ENCODE peak calls at places on chromosomes 6 and 20, in seven cellular contexts. Y is neuronal stem cell, B is H1, C is mesenchymal stem cell, V is IMR-90, Q is mesendoderm, S is trophoblast cell. Z is an unnamed sample.

GRCh38 chr6:159068904-159069578 is 24.2 kb upstream of the TAGAP start:
- DNase-seq in Y (no peak), B (no peak), C (no peak), V (no peak), Q (peak; percentile 25), S (no peak), Z (peak; percentile 71)

GRCh38 chr20:9359561-9360308 is 154.7 kb upstream of the LAMP5 start:
- DNase-seq in Y (peak; percentile 56), B (no peak), C (peak; percentile 80), V (peak; percentile 70), Q (peak; percentile 59), S (peak; percentile 42), Z (peak; percentile 52)

GRCh38 chr6:26311012-26311384 is 54.0 kb upstream of the BTN3A2 start:
- DNase-seq in Y (no peak), B (no peak), C (peak; percentile 55), V (peak; percentile 59), Q (peak; percentile 76), S (no peak), Z (no peak)

GRCh38 chr6:36729169-36729549 is 31.5 kb downstream of the RAB44 start:
- DNase-seq in Y (no peak), B (no peak), C (no peak), V (no peak), Q (no peak), S (no peak), Z (no peak)

GRCh38 chr20:2289475-2289874 is 6.3 kb upstream of the TGM3 start:
- DNase-seq in Y (no peak), B (no peak), C (no peak), V (no peak), Q (no peak), S (no peak), Z (no peak)

GRCh38 chr6:3209114-3210023 is 18.1 kb downstream of the TUBB2B start:
- DNase-seq in Y (no peak), B (peak; percentile 87), C (peak; percentile 96), V (peak; percentile 98), Q (peak; percentile 99), S (peak; percentile 96), Z (peak; percentile 95)

GRCh38 chr6:104541411-104541810 is 318.3 kb downstream of the HACE1 start:
- DNase-seq in Y (no peak), B (no peak), C (no peak), V (no peak), Q (no peak), S (no peak), Z (no peak)

GRCh38 chr20:50303573-50304500 is 113.2 kb downstream of the CEBPB start:
- DNase-seq in Y (no peak), B (no peak), C (peak; percentile 91), V (peak; percentile 85), Q (no peak), S (no peak), Z (peak; percentile 20)

GRCh38 chr20:6055161-6055783 is 1.4 kb upstream of the LRRN4 start:
- DNase-seq in Y (no peak), B (no peak), C (peak; percentile 93), V (no peak), Q (peak; percentile 92), S (no peak), Z (no peak)

DNA sequence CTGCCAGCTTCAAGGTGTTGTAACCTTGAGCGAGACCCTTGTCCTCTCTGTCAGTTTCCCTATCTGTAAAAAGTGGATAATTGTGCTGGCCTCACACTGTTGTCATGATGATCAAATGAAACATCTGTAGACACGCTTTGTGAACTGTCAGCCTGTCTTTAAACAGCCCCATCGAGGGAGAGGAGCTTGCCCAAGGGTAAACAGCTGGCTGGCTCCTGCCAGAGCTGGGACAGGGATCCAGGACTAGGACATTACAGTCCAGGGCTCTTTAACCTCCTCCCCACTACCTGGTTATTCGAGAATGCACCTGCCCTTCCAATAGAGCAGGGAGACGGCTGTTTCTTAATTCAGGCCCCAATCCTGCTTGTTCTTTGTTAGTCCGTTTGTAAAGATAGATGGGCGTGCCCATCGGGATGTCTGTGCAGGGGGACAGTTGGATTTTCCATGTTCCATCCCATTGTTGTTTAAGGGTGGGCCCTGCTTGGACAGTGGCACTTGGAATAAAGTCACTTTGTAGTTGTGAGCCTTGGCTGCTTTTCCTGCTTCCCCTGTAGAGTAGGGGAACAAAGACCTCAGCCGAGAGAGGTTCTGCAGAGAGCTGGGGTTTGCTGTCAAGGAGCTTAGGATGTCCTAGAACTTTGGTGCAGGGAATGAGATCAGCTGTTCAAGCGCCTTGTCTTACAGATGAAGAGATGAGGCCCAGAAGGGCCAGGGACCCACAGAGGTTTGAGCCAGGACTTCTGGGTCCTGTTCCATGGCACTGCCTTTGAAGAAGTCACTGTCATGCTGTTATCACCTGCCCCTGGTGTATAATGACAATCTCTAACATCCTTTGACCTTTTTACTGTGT is 77.9 kb upstream of the MYL9 start:
- DNase-seq in Y (no peak), B (no peak), C (peak; percentile 37), V (no peak), Q (no peak), S (no peak), Z (no peak)
- H3K27ac ChIP-seq in Y (no peak overlapping the region), B (no peak overlapping the region), C (peak overlapping the region; percentile 84), V (peak overlapping the region; percentile 98), Q (no peak overlapping the region), S (peak overlapping the region; percentile 91), Z (no peak overlapping the region)

DNA sequence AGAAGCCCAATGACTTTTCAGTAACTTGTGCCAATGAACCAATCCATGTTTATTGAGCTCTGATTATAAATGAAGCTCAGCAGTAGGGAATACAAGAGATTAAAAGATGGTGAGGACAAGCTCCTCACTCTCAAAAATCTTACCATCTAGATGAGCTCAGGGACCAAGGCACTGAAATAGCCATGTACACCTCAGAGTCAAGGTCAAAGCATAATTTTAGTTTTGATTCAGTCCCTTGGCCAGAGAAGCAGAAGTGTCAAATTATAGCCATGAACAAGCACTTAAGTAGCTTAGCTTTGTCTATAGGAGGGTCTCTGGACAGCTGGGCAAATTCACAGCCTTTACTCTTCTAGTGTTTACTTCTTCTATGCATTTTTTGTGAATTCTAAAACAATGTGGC is 131.0 kb upstream of the DTNBP1 start:
- DNase-seq in Y (no peak), B (no peak), C (no peak), V (no peak), Q (no peak), S (no peak), Z (no peak)
- H4K8ac ChIP-seq in Y (no peak overlapping the region), B (no peak overlapping the region), C (no peak overlapping the region), V (no peak overlapping the region), Q (no peak overlapping the region), S (no peak overlapping the region), Z (no peak overlapping the region)

GRCh38 chr6:138600261-138600660 is 101.0 kb upstream of the NHSL1 start:
- DNase-seq in Y (no peak), B (no peak), C (no peak), V (no peak), Q (no peak), S (no peak), Z (no peak)

GRCh38 chr6:138598562-138599173 is 99.4 kb upstream of the NHSL1 start:
- DNase-seq in Y (no peak), B (no peak), C (no peak), V (no peak), Q (no peak), S (no peak), Z (no peak)

GRCh38 chr6:138600726-138601125 is 101.4 kb upstream of the NHSL1 start:
- DNase-seq in Y (no peak), B (no peak), C (no peak), V (peak; percentile 84), Q (no peak), S (no peak), Z (no peak)

GRCh38 chr6:138597336-138597735 is 98.0 kb upstream of the NHSL1 start:
- DNase-seq in Y (no peak), B (no peak), C (no peak), V (peak; percentile 68), Q (no peak), S (no peak), Z (no peak)

DNA sequence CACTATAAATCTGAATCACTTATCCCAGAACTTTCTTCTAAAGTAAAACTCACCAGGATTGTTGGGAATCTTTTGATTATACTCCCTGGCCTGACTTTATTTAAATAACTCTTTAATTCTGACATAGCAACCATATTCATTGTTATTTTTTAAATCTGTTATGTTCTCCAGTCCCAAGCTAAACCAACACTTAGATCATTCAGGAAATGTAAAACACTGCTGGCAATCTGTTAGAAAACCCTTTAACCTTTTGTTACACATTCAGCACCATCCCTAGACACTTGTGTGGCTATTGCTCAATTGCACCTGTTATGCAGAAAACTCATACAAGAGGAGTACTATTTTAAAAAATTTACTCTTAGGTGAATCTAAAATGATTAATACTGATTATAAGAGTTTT is 101.8 kb upstream of the NHSL1 start:
- DNase-seq in Y (no peak), B (no peak), C (no peak), V (peak; percentile 48), Q (no peak), S (no peak), Z (no peak)
- H3K27ac ChIP-seq in Y (no peak overlapping the region), B (no peak overlapping the region), C (no peak overlapping the region), V (no peak overlapping the region), Q (no peak overlapping the region), S (no peak overlapping the region), Z (no peak overlapping the region)

GRCh38 chr6:30061766-30062458 is 847 bp downstream of the POLR1H start:
- DNase-seq in Y (no peak), B (no peak), C (peak; percentile 57), V (peak; percentile 17), Q (peak; percentile 38), S (no peak), Z (no peak)

GRCh38 chr6:30062471-30063178 is 1.6 kb downstream of the POLR1H start:
- DNase-seq in Y (no peak), B (no peak), C (no peak), V (no peak), Q (no peak), S (no peak), Z (no peak)

GRCh38 chr6:30060982-30061765 is at the start of gene POLR1H:
- DNase-seq in Y (peak; percentile 93), B (peak; percentile 77), C (peak; percentile 97), V (peak; percentile 96), Q (peak; percentile 98), S (peak; percentile 97), Z (peak; percentile 94)

GRCh38 chr6:30060634-30060981 is 457 bp upstream of the POLR1H start:
- DNase-seq in Y (no peak), B (no peak), C (peak; percentile 65), V (peak; percentile 36), Q (peak; percentile 43), S (no peak), Z (no peak)

DNA sequence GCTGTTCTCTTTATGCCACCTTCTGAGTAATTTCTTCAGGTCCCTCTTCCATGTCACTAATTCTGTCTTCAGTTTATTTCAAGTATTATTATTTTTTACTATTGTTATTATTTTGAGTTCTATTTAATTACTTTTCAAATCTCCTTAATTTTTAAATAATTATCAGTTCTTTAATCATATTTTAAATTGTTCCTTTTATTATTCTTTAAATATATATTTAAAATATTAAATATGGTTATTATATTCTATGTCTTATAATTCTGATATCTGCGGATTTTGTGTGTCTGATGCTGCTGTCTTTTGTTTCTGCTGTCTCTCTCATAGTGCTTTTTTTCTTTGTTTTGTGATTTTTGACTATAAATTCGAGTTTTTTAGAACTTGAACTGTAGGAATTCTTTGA is 2.2 kb downstream of the POLR1H start:
- DNase-seq in Y (no peak), B (no peak), C (no peak), V (no peak), Q (no peak), S (no peak), Z (no peak)
- H4K8ac ChIP-seq in Y (no peak overlapping the region), B (no peak overlapping the region), C (no peak overlapping the region), V (no peak overlapping the region), Q (no peak overlapping the region), S (no peak overlapping the region), Z (no peak overlapping the region)

Z was measured in H9.